ENCODE peak calls at places on chromosomes 13 and 19, in seven cellular contexts. V is omental fat pad; L is LHCN-M2; A is mucosa of descending colon; Q is stimulated activated CD4-positive, alpha-beta T cell treated with anti-CD3 and anti-CD28 coated beads, Interleukin-4, amount 100 ng/mL, for 1 hour; R is NCI-H82; I is Peyer's patch. D is an unnamed sample.

GRCh38 chr13:51638497-51638871 is 54.2 kb downstream of the WDFY2 start:
- DNase-seq in I (no peak), A (no peak), V (no peak), R (peak), L (peak), Q (no peak), D (no peak)

GRCh38 chr13:112895521-112896465 is 73.2 kb upstream of the MCF2L start:
- DNase-seq in L (no peak), V (no peak), A (peak), R (no peak), I (no peak), Q (no peak), D (no peak)

GRCh38 chr19:47310819-47311218 is 1.2 kb downstream of the C5AR1 start:
- DNase-seq in R (peak), A (no peak), Q (no peak), L (peak), I (no peak), V (no peak), D (no peak)

GRCh38 chr19:46478356-46478986 is 7.1 kb upstream of the PNMA8A start:
- DNase-seq in V (no peak), L (peak), I (no peak), A (no peak), R (peak), Q (no peak), D (peak)

GRCh38 chr19:15869109-15869555 is 28.7 kb downstream of the CYP4F2 start:
- DNase-seq in V (no peak), A (no peak), I (no peak), Q (peak), R (peak), L (peak), D (peak)

GRCh38 chr19:14072535-14073231 is at the start of gene MISP3:
- DNase-seq in I (no peak), A (peak), L (no peak), R (peak), Q (peak), V (no peak), D (peak)

GRCh38 chr19:3403489-3404323 is 37.3 kb downstream of the NFIC start:
- DNase-seq in L (peak), R (no peak), A (peak), Q (no peak), V (peak), I (peak), D (no peak)

GRCh38 chr19:51573331-51573730 is 2.2 kb downstream of the ZNF175 start:
- DNase-seq in I (no peak), A (no peak), V (no peak), R (no peak), Q (no peak), L (peak), D (peak)

GRCh38 chr19:58439576-58440554 is at the start of gene ZNF132:
- DNase-seq in V (peak), L (peak), A (peak), R (peak), Q (peak), I (peak), D (peak)

GRCh38 chr13:49627831-49628652 is at the start of gene ARL11:
- DNase-seq in V (no peak), A (peak), L (no peak), Q (peak), I (peak), R (peak), D (peak)

GRCh38 chr19:46886546-46887239 is 25.9 kb downstream of the ARHGAP35 start:
- DNase-seq in V (no peak), R (no peak), L (no peak), Q (no peak), A (no peak), I (no peak), D (no peak)

GRCh38 chr19:42246143-42246868 is 3.9 kb upstream of the GSK3A start:
- DNase-seq in Q (no peak), V (no peak), L (peak), I (no peak), A (no peak), R (peak), D (no peak)

GRCh38 chr19:13171146-13171545 is 20.9 kb downstream of the IER2 start:
- DNase-seq in R (no peak), L (no peak), V (no peak), Q (no peak), A (peak), I (no peak), D (no peak)

GRCh38 chr19:19741184-19741583 is 8.3 kb upstream of the ZNF14 start:
- DNase-seq in A (no peak), I (no peak), R (no peak), V (no peak), L (no peak), Q (no peak), D (no peak)

GRCh38 chr19:36417752-36418286 is 625 bp downstream of the ZFP82 start:
- DNase-seq in A (no peak), R (peak), I (no peak), L (peak), Q (no peak), V (no peak), D (peak)

GRCh38 chr13:111033172-111034133 is 81.7 kb upstream of the ARHGEF7 start:
- DNase-seq in R (no peak), V (no peak), L (peak), Q (no peak), A (no peak), I (no peak), D (peak)

GRCh38 chr19:41872775-41873647 is 4.1 kb upstream of the CD79A start:
- DNase-seq in Q (peak), I (peak), A (peak), V (no peak), R (peak), L (peak), D (peak)

GRCh38 chr13:48214519-48215121 is 18.4 kb upstream of the ITM2B start:
- DNase-seq in R (no peak), A (no peak), I (no peak), L (no peak), V (no peak), Q (no peak), D (peak)